ENCODE peak calls at places on chromosomes 16 and 17, in five cellular contexts. W is left lung; P is fibroblast of the aortic adventitia; G is CD8-positive, alpha-beta T cell; V is astrocyte. Z is an unnamed sample.

GRCh38 chr17:19880393-19880792 is 12.7 kb upstream of the ULK2 start:
- DNase-seq in W (no peak), P (no peak), V (no peak), G (no peak), Z (no peak)

GRCh38 chr17:18116078-18116477 is 7.5 kb downstream of the MYO15A start:
- DNase-seq in V (no peak), G (no peak), P (no peak), W (no peak), Z (no peak)

GRCh38 chr17:50323060-50323459 is 22.9 kb upstream of the XYLT2 start:
- DNase-seq in W (no peak), G (no peak), P (no peak), V (no peak), Z (no peak)

GRCh38 chr17:40542562-40543411 is 22.5 kb downstream of the CCR7 start:
- DNase-seq in P (peak; percentile 100), V (peak; percentile 91), W (no peak), G (peak; percentile 21), Z (peak; percentile 95)

GRCh38 chr17:76370261-76370993 is 14.0 kb upstream of the SPHK1 start:
- DNase-seq in G (no peak), V (peak; percentile 96), P (peak; percentile 97), W (peak; percentile 41), Z (peak; percentile 97)

GRCh38 chr16:711548-712320 is 3.2 kb upstream of the METRN start:
- DNase-seq in P (peak; percentile 61), G (peak; percentile 82), V (no peak), W (peak; percentile 98), Z (peak; percentile 87)

GRCh38 chr17:68433911-68434503 is 23.3 kb downstream of the WIPI1 start:
- DNase-seq in G (no peak), W (no peak), P (no peak), V (no peak), Z (no peak)

GRCh38 chr16:28549301-28549899 is 4.3 kb upstream of the SGF29 start:
- DNase-seq in V (no peak), W (no peak), G (no peak), P (peak; percentile 66), Z (no peak)

GRCh38 chr16:19481291-19481690 is 40.6 kb downstream of the GDE1 start:
- DNase-seq in P (peak; percentile 8), W (no peak), V (peak; percentile 12), G (no peak), Z (no peak)

GRCh38 chr17:73776978-73777567 is 132.8 kb upstream of the SDK2 start:
- DNase-seq in V (no peak), W (no peak), P (no peak), G (no peak), Z (no peak)

GRCh38 chr16:68267612-68268405 is 3.5 kb downstream of the SLC7A6 start:
- DNase-seq in W (no peak), P (no peak), V (no peak), G (no peak), Z (no peak)

DNA sequence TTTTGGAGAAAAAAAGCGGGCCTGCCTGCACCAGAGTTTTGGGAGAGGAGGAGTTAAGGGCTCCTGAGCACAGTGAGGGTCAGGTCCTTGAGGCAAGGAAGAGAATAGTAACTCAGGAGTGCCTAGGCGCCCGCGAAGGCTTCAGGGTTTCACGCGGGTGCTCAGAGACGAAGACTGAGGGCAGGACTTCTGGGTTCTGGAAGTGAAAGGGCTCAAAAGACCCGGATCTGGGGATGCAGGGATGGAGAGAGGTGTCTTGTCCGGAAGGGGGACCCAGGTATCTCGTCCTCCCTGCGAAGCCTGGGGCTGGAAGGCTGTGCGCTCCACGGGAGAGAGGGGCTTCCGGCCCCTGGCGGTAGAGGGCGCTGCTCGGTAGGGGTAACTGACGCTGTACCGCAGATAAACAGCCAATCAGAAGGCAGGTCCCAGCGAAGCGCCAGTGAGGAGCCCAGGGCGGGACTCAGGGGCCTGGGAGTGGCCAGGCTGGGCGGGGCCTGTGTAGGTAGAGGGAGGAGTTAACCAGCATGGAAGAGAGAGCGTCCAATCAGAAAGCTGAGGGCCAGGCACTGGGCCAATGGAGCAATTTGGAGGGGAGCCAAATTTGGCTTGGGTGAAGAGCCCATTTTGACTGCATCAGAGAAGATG is 729 bp downstream of the TGFB1I1 start:
- DNase-seq in W (peak; percentile 91), G (no peak), P (peak; percentile 91), V (peak; percentile 85), Z (peak; percentile 91)
- TF ChIP-seq CTCF in W (peak; percentile 60), G (no peak), P (peak; percentile 76), V (peak; percentile 55), Z (peak; percentile 80)

DNA sequence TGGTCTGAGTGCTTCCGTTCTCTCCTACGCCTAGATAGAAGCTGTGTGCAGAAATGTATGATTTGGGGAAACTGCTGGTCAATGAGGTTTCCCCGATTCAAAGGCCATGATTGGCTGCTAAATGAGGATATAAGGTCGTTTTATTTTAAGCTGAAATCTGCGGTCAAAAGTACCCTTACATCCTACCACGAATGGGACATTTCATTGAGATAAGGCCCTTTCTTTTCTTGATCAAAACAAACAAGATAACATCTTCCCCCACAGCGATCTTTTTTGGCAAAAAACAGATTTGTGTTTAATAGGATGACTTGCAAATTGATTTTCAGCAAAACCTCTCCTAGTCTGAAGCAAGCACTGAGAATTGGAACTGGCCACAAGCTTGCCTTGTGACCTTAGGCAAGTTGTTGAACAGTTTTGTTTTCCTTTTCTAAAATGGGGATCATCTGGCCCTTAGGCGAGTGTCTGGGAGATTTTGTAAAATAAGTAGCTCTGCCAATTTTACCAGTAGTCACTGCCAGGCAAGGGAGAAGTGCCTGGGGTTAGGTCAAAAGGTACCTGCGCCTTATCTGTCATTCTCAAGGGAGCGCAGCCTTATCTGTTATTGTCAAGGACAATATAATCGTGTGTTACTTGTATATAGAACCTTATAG is 635 bp downstream of the SCPEP1 start:
- DNase-seq in P (peak; percentile 39), G (no peak), V (no peak), W (no peak), Z (peak; percentile 19)
- H3K4me3 ChIP-seq in P (peak overlapping the region; percentile 90), G (peak overlapping the region; percentile 72), V (peak overlapping the region; percentile 68), W (peak overlapping the region; percentile 62), Z (peak overlapping the region; percentile 58)

DNA sequence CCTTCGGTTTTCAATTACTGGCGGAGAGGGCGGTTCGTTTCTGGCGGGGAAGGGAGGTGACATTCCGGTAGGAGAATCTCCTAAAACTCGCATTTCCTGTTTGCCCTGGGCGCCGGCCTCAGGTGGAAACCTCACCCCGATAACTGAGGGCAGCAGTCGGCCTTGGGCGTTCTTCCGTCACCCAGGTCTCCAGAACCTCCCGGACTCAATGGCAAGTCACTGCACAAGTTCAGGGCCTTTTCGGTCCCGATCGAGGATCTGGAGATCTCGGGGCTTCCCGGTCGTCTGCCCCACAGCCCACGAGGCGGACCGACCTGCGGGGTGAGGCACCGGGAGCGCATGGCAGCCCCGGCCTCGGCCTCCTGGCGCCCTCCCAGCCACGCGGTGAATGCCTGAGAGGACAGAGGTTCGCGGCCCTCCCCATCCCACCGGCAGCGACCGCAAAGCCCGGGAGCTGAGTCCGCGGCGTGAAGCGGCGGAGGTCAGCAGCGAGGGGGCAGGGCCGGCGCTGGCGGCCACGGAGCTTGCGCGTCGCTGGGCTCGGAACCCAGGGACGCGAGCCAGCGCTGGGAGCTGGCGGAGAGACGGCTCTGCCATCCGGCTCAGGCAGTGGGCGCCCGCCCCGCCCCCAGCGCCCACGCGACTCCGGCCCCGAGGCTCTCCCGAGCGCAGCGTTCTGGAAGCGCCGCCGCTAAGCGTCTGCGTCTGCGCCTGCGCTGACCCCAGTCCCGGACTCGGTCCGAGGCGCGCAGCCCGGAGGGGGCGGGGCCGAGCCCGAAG is 58.4 kb downstream of the SRL start:
- DNase-seq in G (peak; percentile 83), V (peak; percentile 75), W (peak; percentile 99), P (peak; percentile 92), Z (peak; percentile 94)
- TF ChIP-seq CTCF in G (no peak), V (no peak), W (no peak), P (no peak), Z (no peak)

GRCh38 chr16:78504391-78504945 is 405.0 kb downstream of the WWOX start:
- DNase-seq in V (no peak), P (peak; percentile 3), G (no peak), W (no peak), Z (no peak)

GRCh38 chr16:78503501-78504110 is 404.2 kb downstream of the WWOX start:
- DNase-seq in V (peak; percentile 18), P (peak; percentile 64), G (peak; percentile 32), W (no peak), Z (no peak)

GRCh38 chr16:78507576-78507975 is 408.1 kb downstream of the WWOX start:
- DNase-seq in G (no peak), V (no peak), W (no peak), P (no peak), Z (no peak)

GRCh38 chr16:78506372-78507193 is 407.1 kb downstream of the WWOX start:
- DNase-seq in V (no peak), P (no peak), G (no peak), W (no peak), Z (no peak)

DNA sequence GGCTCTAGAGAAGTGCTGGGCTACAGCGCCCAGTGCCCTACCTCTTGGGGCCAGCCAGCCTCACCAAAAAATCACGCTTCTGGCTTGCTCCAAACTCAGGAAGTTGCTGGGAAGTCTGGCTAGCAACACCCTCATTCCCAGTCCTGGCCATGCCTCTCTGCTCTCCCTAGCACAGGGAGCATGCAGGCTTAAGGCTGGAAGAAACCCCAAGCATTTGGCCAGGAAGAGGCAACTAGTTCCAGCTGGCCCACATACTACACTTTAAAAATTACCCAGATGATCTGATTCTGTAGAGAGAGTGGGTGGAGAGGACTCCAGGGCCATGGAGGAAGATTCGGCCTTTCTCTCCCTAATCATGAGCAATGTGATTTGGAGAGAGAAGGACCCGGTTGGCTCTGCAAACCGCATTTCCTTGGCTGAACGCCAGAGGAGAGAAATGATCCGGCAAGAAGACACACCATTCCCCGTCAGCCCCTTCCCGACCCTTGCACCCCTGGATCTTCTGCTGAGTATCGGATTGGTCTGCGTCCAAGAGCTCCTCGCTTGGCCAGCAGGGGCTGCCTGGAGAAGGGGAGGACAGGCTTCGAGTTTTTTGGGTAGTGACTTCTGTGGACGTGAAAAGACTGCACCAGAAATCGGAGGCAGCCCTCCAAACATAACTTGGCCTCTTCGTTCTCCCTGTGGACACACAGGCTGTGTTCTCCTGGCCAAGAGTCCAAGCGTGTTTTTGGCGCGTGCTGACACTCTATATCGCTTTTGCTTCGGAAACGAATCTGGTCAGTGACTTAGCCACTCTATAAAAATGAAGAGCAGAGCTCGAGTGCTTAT is 406.3 kb downstream of the WWOX start:
- DNase-seq in W (no peak), P (peak; percentile 52), V (peak; percentile 10), G (no peak), Z (no peak)
- H3K4me3 ChIP-seq in W (no peak overlapping the region), P (no peak overlapping the region), V (no peak overlapping the region), G (no peak overlapping the region), Z (no peak overlapping the region)

GRCh38 chr17:77478899-77479298 is 338.1 kb downstream of the SEC14L1 start:
- DNase-seq in W (no peak), P (no peak), V (no peak), G (no peak), Z (no peak)

GRCh38 chr17:77478281-77478680 is 337.5 kb downstream of the SEC14L1 start:
- DNase-seq in W (peak; percentile 38), V (peak; percentile 16), G (no peak), P (no peak), Z (no peak)

GRCh38 chr17:77476498-77476897 is 335.7 kb downstream of the SEC14L1 start:
- DNase-seq in P (no peak), V (no peak), G (no peak), W (peak; percentile 39), Z (no peak)

GRCh38 chr17:77476006-77476405 is 335.2 kb downstream of the SEC14L1 start:
- DNase-seq in G (no peak), W (peak; percentile 58), P (no peak), V (no peak), Z (peak; percentile 41)

GRCh38 chr17:77476920-77477805 is 336.4 kb downstream of the SEC14L1 start:
- DNase-seq in P (peak; percentile 98), G (no peak), W (peak; percentile 67), V (peak; percentile 98), Z (peak; percentile 99)
- TF ChIP-seq CTCF in P (peak; percentile 35), G (no peak), W (no peak), V (no peak), Z (no peak)

GRCh38 chr17:80604007-80604728 is 59.5 kb downstream of the RPTOR start:
- DNase-seq in W (no peak), V (no peak), P (no peak), G (no peak), Z (no peak)
- H3K4me3 ChIP-seq in W (no peak overlapping the region), V (no peak overlapping the region), P (no peak overlapping the region), G (no peak overlapping the region), Z (no peak overlapping the region)